ENCODE peak calls at places on chromosomes 5 and 9, in seven cellular contexts. Z is mesendoderm, N is IMR-90, P is fibroblast of lung, L is stomach, I is neural progenitor cell, G is K562. J is an unnamed sample.

GRCh38 chr9:35689601-35690446 is at the start of gene TPM2:
- DNase-seq in Z (peak; percentile 94), N (peak; percentile 90), P (peak; percentile 86), L (peak; percentile 37), I (peak; percentile 78), G (peak; percentile 19), J (no peak)

GRCh38 chr9:90038778-90039177 is 434.0 kb downstream of the GADD45G start:
- DNase-seq in Z (no peak), N (no peak), P (no peak), L (no peak), I (peak; percentile 84), G (no peak), J (no peak)

GRCh38 chr5:142014911-142015584 is 2.2 kb upstream of the GNPDA1 start:
- DNase-seq in Z (peak; percentile 64), N (peak; percentile 62), P (peak; percentile 54), L (no peak), I (peak; percentile 44), G (peak; percentile 34), J (peak; percentile 63)

GRCh38 chr9:114069476-114070187 is 8.5 kb downstream of the AMBP start:
- DNase-seq in Z (no peak), N (no peak), P (no peak), L (no peak), I (no peak), G (no peak), J (no peak)

GRCh38 chr5:126471875-126472537 is 48.8 kb downstream of the GRAMD2B start:
- DNase-seq in Z (no peak), N (peak; percentile 88), P (peak; percentile 77), L (no peak), I (no peak), G (no peak), J (no peak)

GRCh38 chr5:150492621-150493020 is 15.3 kb upstream of the NDST1 start:
- DNase-seq in Z (no peak), N (peak; percentile 87), P (peak; percentile 58), L (no peak), I (no peak), G (no peak), J (no peak)

GRCh38 chr5:151670953-151671636 is 15.6 kb downstream of the SPARC start:
- DNase-seq in Z (no peak), N (peak; percentile 61), P (no peak), L (no peak), I (no peak), G (no peak), J (no peak)

GRCh38 chr9:127711226-127711701 is 4.2 kb downstream of the PTRH1 start:
- DNase-seq in Z (no peak), N (no peak), P (no peak), L (no peak), I (no peak), G (no peak), J (no peak)

GRCh38 chr9:89278997-89279739 is 31.8 kb upstream of the CKS2 start:
- DNase-seq in Z (peak; percentile 69), N (peak; percentile 71), P (peak; percentile 84), L (no peak), I (peak; percentile 66), G (peak; percentile 19), J (peak; percentile 28)

GRCh38 chr9:18743421-18743820 is 269.5 kb downstream of the ADAMTSL1 start:
- DNase-seq in Z (no peak), N (no peak), P (no peak), L (peak; percentile 50), I (no peak), G (no peak), J (no peak)

GRCh38 chr9:15087031-15087417 is 176.8 kb upstream of the FREM1 start:
- DNase-seq in Z (no peak), N (peak; percentile 3), P (peak; percentile 79), L (no peak), I (no peak), G (no peak), J (no peak)

GRCh38 chr9:115000217-115000639 is 69.8 kb upstream of the TNFSF8 start:
- DNase-seq in Z (no peak), N (no peak), P (no peak), L (no peak), I (no peak), G (no peak), J (no peak)

GRCh38 chr5:56078675-56079500 is 84.1 kb upstream of the IL6ST start:
- DNase-seq in Z (no peak), N (peak; percentile 41), P (peak; percentile 85), L (no peak), I (no peak), G (no peak), J (no peak)
- H3K4me1 ChIP-seq in Z (no peaks in the 10 kb centered on the region), N (peaks cover 13% of the 10 kb centered on the region), P (peaks cover 9% of the 10 kb centered on the region), L (peaks cover 7% of the 10 kb centered on the region), I (no peaks in the 10 kb centered on the region), G (no peaks in the 10 kb centered on the region), J (peaks cover 26% of the 10 kb centered on the region)

DNA sequence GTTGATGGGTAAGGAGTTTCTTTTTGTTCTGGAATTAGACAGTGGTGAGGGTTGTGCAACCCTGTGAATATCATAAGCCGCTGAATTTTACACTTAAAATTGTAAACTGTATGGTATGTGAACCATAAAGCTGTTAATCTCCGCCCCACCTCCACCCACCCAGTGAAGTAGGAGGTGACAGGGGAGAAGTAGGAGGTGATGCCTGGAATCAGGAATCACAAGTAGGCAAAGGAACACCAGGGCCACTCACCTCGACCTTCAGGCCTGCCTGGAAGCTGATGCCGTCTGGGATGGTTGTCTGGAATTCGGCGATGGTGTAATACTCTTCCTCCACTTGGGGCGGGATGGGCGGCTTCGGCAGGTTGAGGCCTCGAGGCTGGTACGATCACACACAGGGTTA is 62.3 kb upstream of the UBTD2 start:
- DNase-seq in Z (peak; percentile 19), N (no peak), P (no peak), L (no peak), I (no peak), G (no peak), J (no peak)
- H3K36me3 ChIP-seq in Z (peaks cover 9% of the 10 kb centered on the region), N (peaks cover 65% of the 10 kb centered on the region), P (peaks cover 9% of the 10 kb centered on the region), L (peaks cover 98% of the 10 kb centered on the region), I (no peaks in the 10 kb centered on the region), G (no peaks in the 10 kb centered on the region), J (no peaks in the 10 kb centered on the region)

GRCh38 chr9:134360897-134361296 is 34.6 kb downstream of the RXRA start:
- DNase-seq in Z (no peak), N (no peak), P (no peak), L (peak; percentile 86), I (no peak), G (no peak), J (no peak)
- H3K4me1 ChIP-seq in Z (no peaks in the 10 kb centered on the region), N (peaks cover 11% of the 10 kb centered on the region), P (peaks cover 4% of the 10 kb centered on the region), L (peaks cover 82% of the 10 kb centered on the region), I (peaks cover 10% of the 10 kb centered on the region), G (peaks cover 98% of the 10 kb centered on the region), J (no peaks in the 10 kb centered on the region)

GRCh38 chr5:643351-643801 is 31.2 kb downstream of the CEP72 start:
- DNase-seq in Z (no peak), N (no peak), P (no peak), L (no peak), I (no peak), G (no peak), J (no peak)

GRCh38 chr5:641331-641765 is 29.2 kb downstream of the CEP72 start:
- DNase-seq in Z (no peak), N (no peak), P (no peak), L (no peak), I (no peak), G (no peak), J (no peak)

GRCh38 chr5:643811-644271 is 31.7 kb downstream of the CEP72 start:
- DNase-seq in Z (no peak), N (no peak), P (no peak), L (no peak), I (no peak), G (no peak), J (no peak)

GRCh38 chr5:640461-641330 is 28.6 kb downstream of the CEP72 start:
- DNase-seq in Z (no peak), N (no peak), P (no peak), L (no peak), I (no peak), G (no peak), J (no peak)

DNA sequence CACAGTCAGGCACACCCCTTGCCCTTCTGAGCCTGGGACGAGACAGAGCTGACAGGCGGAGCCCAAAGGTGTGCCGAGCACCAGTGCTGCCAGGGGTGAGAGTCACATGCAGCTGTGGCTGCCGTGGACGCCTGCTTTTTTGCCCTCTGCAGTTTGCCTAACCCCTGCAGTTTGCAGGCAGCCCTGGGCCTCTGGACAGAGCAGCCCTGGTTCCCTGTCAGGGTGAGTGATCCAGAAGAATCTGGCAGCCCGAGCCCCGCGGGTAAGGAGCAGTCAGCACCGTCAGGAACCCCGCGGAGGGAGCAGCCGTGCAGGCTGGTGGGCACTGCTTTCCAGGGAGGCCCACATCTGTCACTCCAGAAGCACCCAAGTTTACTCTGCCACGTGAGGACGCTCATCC is 30.3 kb downstream of the CEP72 start:
- DNase-seq in Z (no peak), N (no peak), P (no peak), L (no peak), I (no peak), G (no peak), J (no peak)
- H3K36me3 ChIP-seq in Z (peaks cover 21% of the 10 kb centered on the region), N (peaks cover 16% of the 10 kb centered on the region), P (peaks cover 14% of the 10 kb centered on the region), L (peaks cover 90% of the 10 kb centered on the region), I (peaks cover under 1% of the 10 kb centered on the region), G (peaks cover 99% of the 10 kb centered on the region), J (peaks cover 27% of the 10 kb centered on the region)

J was measured in CD4-positive, alpha-beta memory T cell.